ENCODE peak calls at places on chromosome 15, in eight cellular contexts. H, O, V, M, T, Y, N and D are unnamed samples.

GRCh38 chr15:77225088-77225487 is 154.2 kb upstream of the TSPAN3 start:
- DNase-seq in H (no peak), O (no peak), V (no peak), M (no peak), T (no peak), Y (no peak), N (no peak), D (no peak)

GRCh38 chr15:60093273-60094067 is 89.4 kb downstream of the FOXB1 start:
- DNase-seq in H (no peak), O (no peak), V (no peak), M (peak), T (no peak), Y (no peak), N (no peak), D (no peak)

GRCh38 chr15:52329150-52329549 is 33.5 kb upstream of the MYO5C start:
- DNase-seq in H (no peak), O (no peak), V (no peak), M (no peak), T (no peak), Y (no peak), N (no peak), D (no peak)

GRCh38 chr15:29094711-29095110 is 174.9 kb downstream of the NSMCE3 start:
- DNase-seq in H (no peak), O (no peak), V (no peak), M (no peak), T (no peak), Y (peak), N (no peak), D (no peak)

GRCh38 chr15:74134387-74135027 is 4.1 kb downstream of the ISLR2 start:
- DNase-seq in H (no peak), O (no peak), V (no peak), M (peak), T (no peak), Y (peak), N (peak), D (no peak)

GRCh38 chr15:89368566-89369223 is 34.1 kb upstream of the POLG start:
- DNase-seq in H (no peak), O (no peak), V (no peak), M (no peak), T (no peak), Y (no peak), N (no peak), D (no peak)

GRCh38 chr15:101023501-101024110 is 104.4 kb downstream of the LRRK1 start:
- DNase-seq in H (no peak), O (no peak), V (no peak), M (no peak), T (no peak), Y (no peak), N (no peak), D (peak)

GRCh38 chr15:29442532-29442931 is 172.9 kb upstream of the NSMCE3 start:
- DNase-seq in H (no peak), O (no peak), V (no peak), M (no peak), T (no peak), Y (no peak), N (no peak), D (no peak)

GRCh38 chr15:25243800-25244097 is 195.1 kb downstream of the UBE3A start:
- DNase-seq in H (no peak), O (no peak), V (no peak), M (peak), T (no peak), Y (no peak), N (peak), D (peak)

GRCh38 chr15:69540622-69541021 is 88.0 kb downstream of the RPLP1 start:
- DNase-seq in H (no peak), O (no peak), V (peak), M (no peak), T (no peak), Y (no peak), N (no peak), D (no peak)

GRCh38 chr15:49628379-49628778 is 7.5 kb downstream of the DTWD1 start:
- DNase-seq in H (no peak), O (no peak), V (no peak), M (no peak), T (no peak), Y (no peak), N (no peak), D (no peak)

GRCh38 chr15:61835476-61836106 is 224.7 kb downstream of the VPS13C start:
- DNase-seq in H (peak), O (peak), V (peak), M (no peak), T (peak), Y (peak), N (peak), D (no peak)

GRCh38 chr15:101578443-101578894 is 73.7 kb downstream of the TM2D3 start:
- DNase-seq in H (no peak), O (no peak), V (no peak), M (peak), T (no peak), Y (peak), N (peak), D (no peak)

GRCh38 chr15:70306582-70306981 is 208.9 kb upstream of the TLE3 start:
- DNase-seq in H (no peak), O (no peak), V (no peak), M (no peak), T (no peak), Y (no peak), N (no peak), D (no peak)

GRCh38 chr15:75809986-75810750 is 33.1 kb upstream of the UBE2Q2 start:
- DNase-seq in H (no peak), O (no peak), V (no peak), M (no peak), T (no peak), Y (peak), N (peak), D (no peak)

GRCh38 chr15:99474041-99474906 is 91.5 kb upstream of the MEF2A start:
- DNase-seq in H (no peak), O (no peak), V (no peak), M (peak), T (no peak), Y (no peak), N (peak), D (peak)

GRCh38 chr15:57607570-57608000 is 15.9 kb downstream of the MYZAP start:
- DNase-seq in H (no peak), O (no peak), V (no peak), M (no peak), T (no peak), Y (peak), N (peak), D (peak)

GRCh38 chr15:37395100-37395468 is 294.7 kb upstream of the MEIS2 start:
- DNase-seq in H (no peak), O (no peak), V (no peak), M (no peak), T (no peak), Y (no peak), N (no peak), D (no peak)

GRCh38 chr15:95884276-95884675 is 446.2 kb upstream of the NR2F2 start:
- DNase-seq in H (no peak), O (no peak), V (no peak), M (no peak), T (no peak), Y (no peak), N (no peak), D (no peak)

GRCh38 chr15:34240537-34240936 is 15.7 kb downstream of the EMC4 start:
- DNase-seq in H (no peak), O (peak), V (no peak), M (no peak), T (no peak), Y (peak), N (no peak), D (no peak)

GRCh38 chr15:71096676-71097075 is 18.6 kb upstream of the THSD4 start:
- DNase-seq in H (no peak), O (no peak), V (no peak), M (no peak), T (no peak), Y (peak), N (no peak), D (no peak)

GRCh38 chr15:91150492-91151160 is 50.6 kb downstream of the SV2B start:
- DNase-seq in H (no peak), O (no peak), V (no peak), M (no peak), T (no peak), Y (no peak), N (no peak), D (no peak)

GRCh38 chr15:52288051-52288942 is 7.3 kb downstream of the MYO5C start:
- DNase-seq in H (no peak), O (no peak), V (no peak), M (peak), T (no peak), Y (peak), N (no peak), D (no peak)

GRCh38 chr15:85860394-85861161 is 65.9 kb upstream of the KLHL25 start:
- DNase-seq in H (no peak), O (no peak), V (no peak), M (peak), T (no peak), Y (no peak), N (no peak), D (no peak)

GRCh38 chr15:65903296-65904073 is 34.2 kb downstream of the RAB11A start:
- DNase-seq in H (no peak), O (no peak), V (no peak), M (no peak), T (no peak), Y (no peak), N (no peak), D (no peak)

GRCh38 chr15:84960391-84961113 is 21.1 kb upstream of the PDE8A start:
- DNase-seq in H (no peak), O (no peak), V (no peak), M (no peak), T (no peak), Y (no peak), N (no peak), D (peak)

GRCh38 chr15:46213551-46213950 is 578.7 kb downstream of the SQOR start:
- DNase-seq in H (no peak), O (no peak), V (no peak), M (no peak), T (no peak), Y (no peak), N (no peak), D (no peak)

GRCh38 chr15:40984963-40985362 is 31.7 kb downstream of the CHAC1 start:
- DNase-seq in H (no peak), O (no peak), V (no peak), M (no peak), T (no peak), Y (no peak), N (peak), D (no peak)

GRCh38 chr15:65904301-65904700 is 35.0 kb downstream of the RAB11A start:
- DNase-seq in H (no peak), O (no peak), V (no peak), M (no peak), T (no peak), Y (no peak), N (no peak), D (no peak)

GRCh38 chr15:29871401-29871800 is 49.1 kb upstream of the TJP1 start:
- DNase-seq in H (no peak), O (no peak), V (no peak), M (no peak), T (no peak), Y (no peak), N (peak), D (no peak)

GRCh38 chr15:66043264-66043663 is 174.0 kb downstream of the RAB11A start:
- DNase-seq in H (no peak), O (no peak), V (peak), M (no peak), T (no peak), Y (no peak), N (no peak), D (no peak)

GRCh38 chr15:34709866-34710265 is 44.9 kb downstream of the GJD2 start:
- DNase-seq in H (no peak), O (no peak), V (no peak), M (no peak), T (no peak), Y (peak), N (no peak), D (no peak)

GRCh38 chr15:36905908-36906307 is 194.4 kb downstream of the MEIS2 start:
- DNase-seq in H (no peak), O (no peak), V (no peak), M (no peak), T (no peak), Y (peak), N (no peak), D (no peak)

GRCh38 chr15:65610871-65611718 is at the start of gene INTS14:
- DNase-seq in H (peak), O (peak), V (peak), M (peak), T (peak), Y (peak), N (peak), D (peak)

GRCh38 chr15:34927726-34928125 is 41.8 kb downstream of the AQR start:
- DNase-seq in H (no peak), O (no peak), V (no peak), M (no peak), T (no peak), Y (peak), N (no peak), D (no peak)

GRCh38 chr15:90449206-90449735 is 61.2 kb downstream of the IQGAP1 start:
- DNase-seq in H (no peak), O (no peak), V (no peak), M (no peak), T (no peak), Y (no peak), N (no peak), D (no peak)